ENCODE peak calls at places on chromosomes 7 and 10, in ten cellular contexts. One of them, this sample, is unnamed.

GRCh38 chr7:17608114-17608833 is 309.8 kb downstream of the AHR start:
- DNase-seq in neuronal stem cell: no peak
- DNase-seq in neural progenitor cell: no peak
- DNase-seq in CD8-positive, alpha-beta memory T cell: no peak
- DNase-seq in breast epithelium: no peak
- DNase-seq in foreskin fibroblast: peak; percentile 67
- DNase-seq in lower leg skin: no peak
- DNase-seq in coronary artery: no peak
- DNase-seq in heart left ventricle: no peak
- DNase-seq in lower lobe of right lung: no peak
- DNase-seq in this sample: no peak

GRCh38 chr7:77746824-77747165 is 50.5 kb downstream of the RSBN1L start:
- DNase-seq in neuronal stem cell: no peak
- DNase-seq in neural progenitor cell: no peak
- DNase-seq in CD8-positive, alpha-beta memory T cell: no peak
- DNase-seq in breast epithelium: no peak
- DNase-seq in foreskin fibroblast: no peak
- DNase-seq in lower leg skin: no peak
- DNase-seq in coronary artery: no peak
- DNase-seq in heart left ventricle: no peak
- DNase-seq in lower lobe of right lung: no peak
- DNase-seq in this sample: no peak

GRCh38 chr10:87862644-87863101 is 660 bp downstream of the KLLN start:
- DNase-seq in neuronal stem cell: no peak
- DNase-seq in neural progenitor cell: peak; percentile 78
- DNase-seq in CD8-positive, alpha-beta memory T cell: peak; percentile 86
- DNase-seq in breast epithelium: peak; percentile 43
- DNase-seq in foreskin fibroblast: no peak
- DNase-seq in lower leg skin: no peak
- DNase-seq in coronary artery: no peak
- DNase-seq in heart left ventricle: no peak
- DNase-seq in lower lobe of right lung: no peak
- DNase-seq in this sample: peak; percentile 65

GRCh38 chr10:15121707-15122106 is 24.6 kb downstream of the RPP38 start:
- DNase-seq in neuronal stem cell: no peak
- DNase-seq in neural progenitor cell: no peak
- DNase-seq in CD8-positive, alpha-beta memory T cell: no peak
- DNase-seq in breast epithelium: no peak
- DNase-seq in foreskin fibroblast: peak; percentile 23
- DNase-seq in lower leg skin: no peak
- DNase-seq in coronary artery: no peak
- DNase-seq in heart left ventricle: no peak
- DNase-seq in lower lobe of right lung: no peak
- DNase-seq in this sample: no peak

GRCh38 chr7:17315974-17316373 is 17.5 kb downstream of the AHR start:
- DNase-seq in neuronal stem cell: no peak
- DNase-seq in neural progenitor cell: no peak
- DNase-seq in CD8-positive, alpha-beta memory T cell: no peak
- DNase-seq in breast epithelium: no peak
- DNase-seq in foreskin fibroblast: no peak
- DNase-seq in lower leg skin: no peak
- DNase-seq in coronary artery: no peak
- DNase-seq in heart left ventricle: no peak
- DNase-seq in lower lobe of right lung: no peak
- DNase-seq in this sample: no peak

GRCh38 chr7:43890468-43890867 is 15.9 kb downstream of the URGCP start:
- DNase-seq in neuronal stem cell: no peak
- DNase-seq in neural progenitor cell: no peak
- DNase-seq in CD8-positive, alpha-beta memory T cell: no peak
- DNase-seq in breast epithelium: no peak
- DNase-seq in foreskin fibroblast: no peak
- DNase-seq in lower leg skin: no peak
- DNase-seq in coronary artery: no peak
- DNase-seq in heart left ventricle: no peak
- DNase-seq in lower lobe of right lung: no peak
- DNase-seq in this sample: no peak

GRCh38 chr7:29639386-29639785 is 75.8 kb downstream of the PRR15 start:
- DNase-seq in neuronal stem cell: no peak
- DNase-seq in neural progenitor cell: no peak
- DNase-seq in CD8-positive, alpha-beta memory T cell: no peak
- DNase-seq in breast epithelium: no peak
- DNase-seq in foreskin fibroblast: no peak
- DNase-seq in lower leg skin: no peak
- DNase-seq in coronary artery: no peak
- DNase-seq in heart left ventricle: no peak
- DNase-seq in lower lobe of right lung: no peak
- DNase-seq in this sample: no peak

GRCh38 chr7:55570939-55571338 is 1.4 kb downstream of the VOPP1 start:
- DNase-seq in neuronal stem cell: no peak
- DNase-seq in neural progenitor cell: no peak
- DNase-seq in CD8-positive, alpha-beta memory T cell: no peak
- DNase-seq in breast epithelium: no peak
- DNase-seq in foreskin fibroblast: peak; percentile 87
- DNase-seq in lower leg skin: no peak
- DNase-seq in coronary artery: no peak
- DNase-seq in heart left ventricle: no peak
- DNase-seq in lower lobe of right lung: no peak
- DNase-seq in this sample: no peak

GRCh38 chr10:67140641-67141040 is 214.8 kb downstream of the LRRTM3 start:
- DNase-seq in neuronal stem cell: no peak
- DNase-seq in neural progenitor cell: no peak
- DNase-seq in CD8-positive, alpha-beta memory T cell: no peak
- DNase-seq in breast epithelium: no peak
- DNase-seq in foreskin fibroblast: no peak
- DNase-seq in lower leg skin: no peak
- DNase-seq in coronary artery: no peak
- DNase-seq in heart left ventricle: no peak
- DNase-seq in lower lobe of right lung: no peak
- DNase-seq in this sample: no peak

GRCh38 chr7:5598769-5599371 is 175.2 kb upstream of the TNRC18 start:
- DNase-seq in neuronal stem cell: no peak
- DNase-seq in neural progenitor cell: peak; percentile 47
- DNase-seq in CD8-positive, alpha-beta memory T cell: no peak
- DNase-seq in breast epithelium: no peak
- DNase-seq in foreskin fibroblast: peak; percentile 62
- DNase-seq in lower leg skin: no peak
- DNase-seq in coronary artery: no peak
- DNase-seq in heart left ventricle: no peak
- DNase-seq in lower lobe of right lung: no peak
- DNase-seq in this sample: no peak
- H3K4me3 ChIP-seq in neuronal stem cell: no peak overlapping the region
- H3K4me3 ChIP-seq in neural progenitor cell: no peak overlapping the region
- H3K4me3 ChIP-seq in CD8-positive, alpha-beta memory T cell: no peak overlapping the region
- H3K4me3 ChIP-seq in breast epithelium: peak overlapping the region; percentile 35
- H3K4me3 ChIP-seq in foreskin fibroblast: no peak overlapping the region
- H3K4me3 ChIP-seq in lower leg skin: no peak overlapping the region
- H3K4me3 ChIP-seq in coronary artery: peak overlapping the region; percentile 14
- H3K4me3 ChIP-seq in heart left ventricle: no peak overlapping the region
- H3K4me3 ChIP-seq in lower lobe of right lung: no peak overlapping the region
- H3K4me3 ChIP-seq in this sample: no peak overlapping the region

GRCh38 chr7:21943436-21943835 is 2.3 kb downstream of the CDCA7L start:
- DNase-seq in neuronal stem cell: no peak
- DNase-seq in neural progenitor cell: no peak
- DNase-seq in CD8-positive, alpha-beta memory T cell: no peak
- DNase-seq in breast epithelium: no peak
- DNase-seq in foreskin fibroblast: no peak
- DNase-seq in lower leg skin: no peak
- DNase-seq in coronary artery: no peak
- DNase-seq in heart left ventricle: no peak
- DNase-seq in lower lobe of right lung: no peak
- DNase-seq in this sample: no peak
- H3K4me3 ChIP-seq in neuronal stem cell: no peak overlapping the region
- H3K4me3 ChIP-seq in neural progenitor cell: no peak overlapping the region
- H3K4me3 ChIP-seq in CD8-positive, alpha-beta memory T cell: no peak overlapping the region
- H3K4me3 ChIP-seq in breast epithelium: no peak overlapping the region
- H3K4me3 ChIP-seq in foreskin fibroblast: no peak overlapping the region
- H3K4me3 ChIP-seq in lower leg skin: no peak overlapping the region
- H3K4me3 ChIP-seq in coronary artery: no peak overlapping the region
- H3K4me3 ChIP-seq in heart left ventricle: no peak overlapping the region
- H3K4me3 ChIP-seq in lower lobe of right lung: no peak overlapping the region
- H3K4me3 ChIP-seq in this sample: no peak overlapping the region

GRCh38 chr10:29370612-29371092 is 81.8 kb downstream of the LYZL1 start:
- DNase-seq in neuronal stem cell: no peak
- DNase-seq in neural progenitor cell: no peak
- DNase-seq in CD8-positive, alpha-beta memory T cell: no peak
- DNase-seq in breast epithelium: no peak
- DNase-seq in foreskin fibroblast: no peak
- DNase-seq in lower leg skin: no peak
- DNase-seq in coronary artery: no peak
- DNase-seq in heart left ventricle: no peak
- DNase-seq in lower lobe of right lung: no peak
- DNase-seq in this sample: no peak
- H3K4me3 ChIP-seq in neuronal stem cell: no peak overlapping the region
- H3K4me3 ChIP-seq in neural progenitor cell: no peak overlapping the region
- H3K4me3 ChIP-seq in CD8-positive, alpha-beta memory T cell: no peak overlapping the region
- H3K4me3 ChIP-seq in breast epithelium: no peak overlapping the region
- H3K4me3 ChIP-seq in foreskin fibroblast: no peak overlapping the region
- H3K4me3 ChIP-seq in lower leg skin: no peak overlapping the region
- H3K4me3 ChIP-seq in coronary artery: peak overlapping the region; percentile 6
- H3K4me3 ChIP-seq in heart left ventricle: no peak overlapping the region
- H3K4me3 ChIP-seq in lower lobe of right lung: no peak overlapping the region
- H3K4me3 ChIP-seq in this sample: no peak overlapping the region

DNA sequence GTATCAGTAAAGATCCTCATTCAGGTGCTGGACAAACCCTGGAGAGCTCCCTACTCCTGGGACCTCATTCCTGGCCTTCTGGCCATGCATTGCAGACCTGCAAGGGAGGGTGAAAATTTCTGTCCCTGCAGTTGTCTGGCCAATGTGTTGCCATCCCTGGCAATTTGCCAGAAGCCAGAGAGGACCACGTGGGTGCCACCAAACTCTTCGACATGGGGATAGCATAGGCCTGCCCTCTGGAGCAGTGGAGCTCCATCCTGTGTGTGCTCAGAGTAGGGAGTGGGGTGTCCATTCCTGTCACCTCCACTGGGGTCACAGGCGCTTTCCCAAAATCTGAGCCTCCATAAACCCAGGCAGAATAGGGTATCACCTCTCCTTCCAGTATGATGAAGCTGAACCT is 31.2 kb downstream of the DMBT1 start:
- DNase-seq in neuronal stem cell: no peak
- DNase-seq in neural progenitor cell: no peak
- DNase-seq in CD8-positive, alpha-beta memory T cell: no peak
- DNase-seq in breast epithelium: no peak
- DNase-seq in foreskin fibroblast: no peak
- DNase-seq in lower leg skin: no peak
- DNase-seq in coronary artery: no peak
- DNase-seq in heart left ventricle: no peak
- DNase-seq in lower lobe of right lung: no peak
- DNase-seq in this sample: no peak
- H3K4me3 ChIP-seq in neuronal stem cell: peak overlapping the region; percentile 19
- H3K4me3 ChIP-seq in neural progenitor cell: no peak overlapping the region
- H3K4me3 ChIP-seq in CD8-positive, alpha-beta memory T cell: no peak overlapping the region
- H3K4me3 ChIP-seq in breast epithelium: no peak overlapping the region
- H3K4me3 ChIP-seq in foreskin fibroblast: no peak overlapping the region
- H3K4me3 ChIP-seq in lower leg skin: no peak overlapping the region
- H3K4me3 ChIP-seq in coronary artery: no peak overlapping the region
- H3K4me3 ChIP-seq in heart left ventricle: no peak overlapping the region
- H3K4me3 ChIP-seq in lower lobe of right lung: no peak overlapping the region
- H3K4me3 ChIP-seq in this sample: no peak overlapping the region

DNA sequence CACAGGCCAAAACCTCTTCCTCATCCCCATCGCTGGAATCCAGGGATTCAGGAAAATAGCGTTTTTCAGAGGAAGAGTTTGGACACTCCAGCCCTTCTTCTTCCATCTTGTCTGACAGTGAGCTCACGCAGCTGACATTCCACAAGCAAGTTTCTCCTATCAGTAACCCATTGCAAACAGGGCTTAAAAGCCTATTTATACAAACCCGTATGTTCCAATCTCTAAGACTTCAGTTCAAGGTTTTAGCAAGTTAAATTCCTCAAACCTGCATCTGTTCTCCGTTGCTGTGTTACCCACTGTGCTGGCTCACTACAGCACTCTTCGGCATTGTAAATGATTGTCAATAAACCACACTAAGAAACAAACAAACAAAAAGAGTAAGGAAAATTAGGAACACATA is 373 bp downstream of the DHX32 start:
- DNase-seq in neuronal stem cell: no peak
- DNase-seq in neural progenitor cell: peak; percentile 50
- DNase-seq in CD8-positive, alpha-beta memory T cell: no peak
- DNase-seq in breast epithelium: no peak
- DNase-seq in foreskin fibroblast: no peak
- DNase-seq in lower leg skin: no peak
- DNase-seq in coronary artery: no peak
- DNase-seq in heart left ventricle: no peak
- DNase-seq in lower lobe of right lung: no peak
- DNase-seq in this sample: no peak
- H3K4me3 ChIP-seq in neuronal stem cell: no peak overlapping the region
- H3K4me3 ChIP-seq in neural progenitor cell: peak overlapping the region; percentile 41
- H3K4me3 ChIP-seq in CD8-positive, alpha-beta memory T cell: no peak overlapping the region
- H3K4me3 ChIP-seq in breast epithelium: no peak overlapping the region
- H3K4me3 ChIP-seq in foreskin fibroblast: no peak overlapping the region
- H3K4me3 ChIP-seq in lower leg skin: no peak overlapping the region
- H3K4me3 ChIP-seq in coronary artery: no peak overlapping the region
- H3K4me3 ChIP-seq in heart left ventricle: peak overlapping the region; percentile 18
- H3K4me3 ChIP-seq in lower lobe of right lung: no peak overlapping the region
- H3K4me3 ChIP-seq in this sample: no peak overlapping the region

DNA sequence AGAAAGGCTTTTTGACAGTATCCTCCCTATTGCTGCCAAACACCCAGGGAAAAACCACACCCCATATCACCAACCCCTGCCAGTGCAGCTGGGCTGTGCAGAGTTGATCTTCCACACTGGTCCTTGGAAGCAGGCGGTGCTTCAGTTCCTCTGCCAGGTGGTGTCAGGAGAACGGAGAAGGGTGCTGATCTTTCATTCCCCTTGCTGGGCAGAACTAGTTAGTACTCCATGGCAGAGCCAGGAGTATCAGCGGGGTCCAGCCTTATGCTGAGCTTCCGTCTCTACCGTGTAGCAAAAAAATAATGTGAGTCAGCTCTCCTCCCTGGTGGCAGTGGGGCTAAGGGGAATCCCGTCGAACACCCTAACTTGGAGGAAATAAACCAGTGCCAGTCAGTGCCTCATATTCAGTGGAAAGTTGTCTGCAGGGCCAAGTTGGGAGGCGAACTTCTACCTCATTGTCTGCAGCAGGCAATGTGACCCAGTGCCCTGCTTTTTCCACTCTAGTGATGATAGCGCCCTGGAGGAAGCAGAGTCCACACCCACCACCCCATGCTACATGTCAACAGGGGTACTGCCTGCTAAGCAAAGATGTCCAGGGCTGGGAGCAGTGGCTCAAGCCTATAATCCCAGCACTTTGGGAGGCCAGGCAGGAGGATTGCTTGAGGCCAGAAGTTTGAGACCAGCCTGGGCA is 175.4 kb downstream of the AUTS2 start:
- DNase-seq in neuronal stem cell: no peak
- DNase-seq in neural progenitor cell: no peak
- DNase-seq in CD8-positive, alpha-beta memory T cell: no peak
- DNase-seq in breast epithelium: no peak
- DNase-seq in foreskin fibroblast: no peak
- DNase-seq in lower leg skin: no peak
- DNase-seq in coronary artery: no peak
- DNase-seq in heart left ventricle: no peak
- DNase-seq in lower lobe of right lung: no peak
- DNase-seq in this sample: no peak
- H3K4me3 ChIP-seq in neuronal stem cell: no peak overlapping the region
- H3K4me3 ChIP-seq in neural progenitor cell: no peak overlapping the region
- H3K4me3 ChIP-seq in CD8-positive, alpha-beta memory T cell: no peak overlapping the region
- H3K4me3 ChIP-seq in breast epithelium: no peak overlapping the region
- H3K4me3 ChIP-seq in foreskin fibroblast: no peak overlapping the region
- H3K4me3 ChIP-seq in lower leg skin: no peak overlapping the region
- H3K4me3 ChIP-seq in coronary artery: no peak overlapping the region
- H3K4me3 ChIP-seq in heart left ventricle: no peak overlapping the region
- H3K4me3 ChIP-seq in lower lobe of right lung: no peak overlapping the region
- H3K4me3 ChIP-seq in this sample: no peak overlapping the region